ENCODE peak calls at places on chromosomes 4 and X, in six cellular contexts. R is kidney, P is nephron progenitor cell, E is epithelial cell of proximal tubule, Q is spleen, V is SW480. H is an unnamed sample.
A peak's percentile ranks its signal among the peaks of the same experiment; 100 is the strongest.

GRCh38 chr4:104394409-104394813 is 100.3 kb downstream of the CXXC4 start:
- DNase-seq in V (peak; percentile 3), R (no peak), P (peak; percentile 18), Q (no peak), E (no peak), H (no peak)

GRCh38 chrX:35919536-35920309 is at the start of gene CFAP47:
- DNase-seq in V (peak; percentile 51), R (peak; percentile 76), P (peak; percentile 52), Q (peak; percentile 63), E (peak; percentile 10), H (peak; percentile 30)

GRCh38 chrX:20530319-20530979 is 263.7 kb upstream of the RPS6KA3 start:
- DNase-seq in Q (no peak), V (peak; percentile 40), P (peak; percentile 77), E (no peak), R (no peak), H (peak; percentile 48)

GRCh38 chr4:53614616-53615015 is 23.3 kb upstream of the LNX1 start:
- DNase-seq in P (no peak), E (no peak), Q (no peak), R (no peak), V (peak; percentile 22), H (no peak)

GRCh38 chrX:39600222-39600621 is 497.5 kb downstream of the BCOR start:
- DNase-seq in Q (no peak), E (no peak), R (no peak), P (no peak), V (no peak), H (no peak)

GRCh38 chr4:6106156-6106555 is 87.9 kb upstream of the C4orf50 start:
- DNase-seq in P (no peak), V (no peak), R (no peak), E (no peak), Q (no peak), H (no peak)

GRCh38 chr4:95204873-95205272 is 343.9 kb downstream of the UNC5C start:
- DNase-seq in V (no peak), E (no peak), P (no peak), Q (no peak), R (no peak), H (no peak)

GRCh38 chrX:37986893-37987292 is 19.5 kb upstream of the SYTL5 start:
- DNase-seq in P (no peak), R (no peak), V (no peak), E (no peak), Q (no peak), H (no peak)

GRCh38 chr4:156642161-156642560 is 329.4 kb downstream of the PDGFC start:
- DNase-seq in E (no peak), P (no peak), Q (no peak), R (no peak), V (no peak), H (no peak)

GRCh38 chrX:9465380-9466114 is 689 bp downstream of the TBL1X start:
- DNase-seq in R (peak; percentile 77), Q (peak; percentile 88), P (peak; percentile 29), V (peak; percentile 5), E (no peak), H (peak; percentile 15)